ENCODE peak calls at places on chromosomes 1 and 21, in eight cellular contexts. One of them, this sample, is unnamed.

GRCh38 chr1:203629509-203630082 is 3.0 kb downstream of the ATP2B4 start:
- DNase-seq in GM23248: peak; percentile 81
- DNase-seq in fibroblast of lung: peak; percentile 49
- DNase-seq in neural progenitor cell: peak; percentile 80
- DNase-seq in GM12878: no peak
- DNase-seq in endothelial cell of umbilical vein: peak; percentile 64
- DNase-seq in K562: peak; percentile 74
- DNase-seq in keratinocyte: no peak
- DNase-seq in this sample: no peak

GRCh38 chr1:42950146-42950480 is 8.6 kb downstream of the SLC2A1 start:
- DNase-seq in GM23248: peak; percentile 56
- DNase-seq in fibroblast of lung: peak; percentile 95
- DNase-seq in neural progenitor cell: no peak
- DNase-seq in GM12878: no peak
- DNase-seq in endothelial cell of umbilical vein: no peak
- DNase-seq in K562: no peak
- DNase-seq in keratinocyte: no peak
- DNase-seq in this sample: no peak

GRCh38 chr21:43740497-43741156 is 21.7 kb downstream of the PDXK start:
- DNase-seq in GM23248: peak; percentile 53
- DNase-seq in fibroblast of lung: peak; percentile 68
- DNase-seq in neural progenitor cell: peak; percentile 73
- DNase-seq in GM12878: no peak
- DNase-seq in endothelial cell of umbilical vein: no peak
- DNase-seq in K562: no peak
- DNase-seq in keratinocyte: no peak
- DNase-seq in this sample: no peak

GRCh38 chr1:239995281-239995680 is 96.4 kb upstream of the FMN2 start:
- DNase-seq in GM23248: no peak
- DNase-seq in fibroblast of lung: no peak
- DNase-seq in neural progenitor cell: peak; percentile 25
- DNase-seq in GM12878: no peak
- DNase-seq in endothelial cell of umbilical vein: no peak
- DNase-seq in K562: no peak
- DNase-seq in keratinocyte: no peak
- DNase-seq in this sample: no peak

GRCh38 chr1:65423884-65424655 is 3.6 kb downstream of the LEPR start:
- DNase-seq in GM23248: peak; percentile 92
- DNase-seq in fibroblast of lung: peak; percentile 93
- DNase-seq in neural progenitor cell: no peak
- DNase-seq in GM12878: peak; percentile 40
- DNase-seq in endothelial cell of umbilical vein: peak; percentile 86
- DNase-seq in K562: peak; percentile 32
- DNase-seq in keratinocyte: peak; percentile 72
- DNase-seq in this sample: no peak

GRCh38 chr1:165144757-165145397 is 211.6 kb downstream of the LMX1A start:
- DNase-seq in GM23248: peak; percentile 69
- DNase-seq in fibroblast of lung: peak; percentile 25
- DNase-seq in neural progenitor cell: peak; percentile 76
- DNase-seq in GM12878: no peak
- DNase-seq in endothelial cell of umbilical vein: peak; percentile 49
- DNase-seq in K562: peak; percentile 56
- DNase-seq in keratinocyte: no peak
- DNase-seq in this sample: peak; percentile 81

GRCh38 chr1:98051065-98051675 is 130.3 kb upstream of the DPYD start:
- DNase-seq in GM23248: peak; percentile 80
- DNase-seq in fibroblast of lung: peak; percentile 70
- DNase-seq in neural progenitor cell: peak; percentile 82
- DNase-seq in GM12878: peak; percentile 21
- DNase-seq in endothelial cell of umbilical vein: peak; percentile 85
- DNase-seq in K562: peak; percentile 28
- DNase-seq in keratinocyte: peak; percentile 42
- DNase-seq in this sample: peak; percentile 73

GRCh38 chr1:218426343-218426657 is 81.2 kb downstream of the TGFB2 start:
- DNase-seq in GM23248: peak; percentile 54
- DNase-seq in fibroblast of lung: peak; percentile 67
- DNase-seq in neural progenitor cell: no peak
- DNase-seq in GM12878: no peak
- DNase-seq in endothelial cell of umbilical vein: no peak
- DNase-seq in K562: no peak
- DNase-seq in keratinocyte: no peak
- DNase-seq in this sample: no peak

GRCh38 chr1:101136739-101137138 is 100.1 kb upstream of the S1PR1 start:
- DNase-seq in GM23248: peak; percentile 43
- DNase-seq in fibroblast of lung: peak; percentile 51
- DNase-seq in neural progenitor cell: peak; percentile 26
- DNase-seq in GM12878: peak; percentile 68
- DNase-seq in endothelial cell of umbilical vein: peak; percentile 91
- DNase-seq in K562: no peak
- DNase-seq in keratinocyte: no peak
- DNase-seq in this sample: no peak

GRCh38 chr1:44723496-44724407 is 7.2 kb downstream of the RNU5D-1 start:
- DNase-seq in GM23248: no peak
- DNase-seq in fibroblast of lung: no peak
- DNase-seq in neural progenitor cell: no peak
- DNase-seq in GM12878: peak; percentile 66
- DNase-seq in endothelial cell of umbilical vein: no peak
- DNase-seq in K562: no peak
- DNase-seq in keratinocyte: no peak
- DNase-seq in this sample: no peak

GRCh38 chr1:8211620-8212442 is 106.1 kb upstream of the SLC45A1 start:
- DNase-seq in GM23248: peak; percentile 98
- DNase-seq in fibroblast of lung: peak; percentile 100
- DNase-seq in neural progenitor cell: no peak
- DNase-seq in GM12878: no peak
- DNase-seq in endothelial cell of umbilical vein: peak; percentile 92
- DNase-seq in K562: no peak
- DNase-seq in keratinocyte: peak; percentile 94
- DNase-seq in this sample: no peak

GRCh38 chr1:50023292-50024159 is at the start of gene AGBL4:
- DNase-seq in GM23248: peak; percentile 25
- DNase-seq in fibroblast of lung: peak; percentile 41
- DNase-seq in neural progenitor cell: no peak
- DNase-seq in GM12878: no peak
- DNase-seq in endothelial cell of umbilical vein: peak; percentile 5
- DNase-seq in K562: peak; percentile 66
- DNase-seq in keratinocyte: no peak
- DNase-seq in this sample: no peak

GRCh38 chr1:153563991-153564390 is 1.7 kb downstream of the S100A2 start:
- DNase-seq in GM23248: no peak
- DNase-seq in fibroblast of lung: no peak
- DNase-seq in neural progenitor cell: no peak
- DNase-seq in GM12878: no peak
- DNase-seq in endothelial cell of umbilical vein: no peak
- DNase-seq in K562: no peak
- DNase-seq in keratinocyte: no peak
- DNase-seq in this sample: no peak

GRCh38 chr21:45456014-45456835 is 51.3 kb downstream of the COL18A1 start:
- DNase-seq in GM23248: no peak
- DNase-seq in fibroblast of lung: no peak
- DNase-seq in neural progenitor cell: no peak
- DNase-seq in GM12878: no peak
- DNase-seq in endothelial cell of umbilical vein: no peak
- DNase-seq in K562: no peak
- DNase-seq in keratinocyte: no peak
- DNase-seq in this sample: no peak

GRCh38 chr1:178451529-178451928 is 45.2 kb downstream of the CLEC20A start:
- DNase-seq in GM23248: peak; percentile 40
- DNase-seq in fibroblast of lung: peak; percentile 74
- DNase-seq in neural progenitor cell: no peak
- DNase-seq in GM12878: no peak
- DNase-seq in endothelial cell of umbilical vein: no peak
- DNase-seq in K562: no peak
- DNase-seq in keratinocyte: no peak
- DNase-seq in this sample: no peak

GRCh38 chr21:45536301-45537081 is 5.7 kb downstream of the SLC19A1 start:
- DNase-seq in GM23248: no peak
- DNase-seq in fibroblast of lung: no peak
- DNase-seq in neural progenitor cell: peak; percentile 49
- DNase-seq in GM12878: no peak
- DNase-seq in endothelial cell of umbilical vein: no peak
- DNase-seq in K562: no peak
- DNase-seq in keratinocyte: no peak
- DNase-seq in this sample: no peak

DNA sequence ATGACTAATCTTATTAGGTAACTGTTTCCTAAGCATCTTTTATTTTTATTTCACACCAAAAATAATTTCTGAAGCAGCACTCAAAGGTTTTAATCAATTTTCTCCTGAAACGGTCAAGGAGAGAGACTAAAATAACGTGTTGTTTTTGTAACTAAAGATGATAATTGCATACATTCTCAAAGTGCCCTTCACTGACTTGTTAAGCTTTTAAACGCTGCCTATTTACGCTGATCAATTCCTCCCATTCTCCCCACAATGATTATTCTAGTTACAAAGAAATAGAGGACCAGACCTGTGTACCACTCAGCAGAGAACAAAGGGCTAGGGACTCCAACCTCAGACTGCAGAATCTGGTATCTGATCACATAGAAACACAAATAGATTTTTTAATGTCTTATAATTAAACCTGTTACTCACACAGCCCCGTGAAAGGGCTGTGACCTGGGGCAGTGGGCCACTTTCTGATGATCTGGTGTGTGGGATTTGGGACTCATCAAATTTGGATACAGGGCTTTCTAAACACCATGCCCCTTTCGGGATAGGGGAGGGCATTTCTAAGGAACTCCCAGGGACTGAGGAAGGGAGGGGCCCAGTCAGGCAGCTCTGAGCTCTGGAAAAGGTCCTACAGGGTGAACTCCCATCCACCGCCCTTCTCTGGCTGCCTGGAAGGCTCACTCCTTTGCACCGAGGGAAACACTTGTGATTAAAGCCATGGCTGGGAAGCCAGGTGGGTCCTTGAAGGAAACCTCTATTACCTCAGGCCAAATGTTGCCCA is 65.2 kb downstream of the BCAR3 start:
- DNase-seq in GM23248: peak; percentile 60
- DNase-seq in fibroblast of lung: peak; percentile 36
- DNase-seq in neural progenitor cell: peak; percentile 17
- DNase-seq in GM12878: no peak
- DNase-seq in endothelial cell of umbilical vein: no peak
- DNase-seq in K562: no peak
- DNase-seq in keratinocyte: no peak
- DNase-seq in this sample: no peak
- H3K9ac ChIP-seq in GM23248: peak overlapping the region; percentile 83
- H3K9ac ChIP-seq in fibroblast of lung: no peak overlapping the region
- H3K9ac ChIP-seq in neural progenitor cell: no peak overlapping the region
- H3K9ac ChIP-seq in GM12878: no peak overlapping the region
- H3K9ac ChIP-seq in endothelial cell of umbilical vein: peak overlapping the region; percentile 30
- H3K9ac ChIP-seq in K562: no peak overlapping the region
- H3K9ac ChIP-seq in keratinocyte: no peak overlapping the region
- H3K9ac ChIP-seq in this sample: no peak overlapping the region

GRCh38 chr1:29631836-29632420 is 395.6 kb downstream of the PTPRU start:
- DNase-seq in GM23248: no peak
- DNase-seq in fibroblast of lung: no peak
- DNase-seq in neural progenitor cell: no peak
- DNase-seq in GM12878: no peak
- DNase-seq in endothelial cell of umbilical vein: no peak
- DNase-seq in K562: no peak
- DNase-seq in keratinocyte: no peak
- DNase-seq in this sample: no peak

GRCh38 chr1:29631361-29631760 is 395.0 kb downstream of the PTPRU start:
- DNase-seq in GM23248: peak; percentile 32
- DNase-seq in fibroblast of lung: peak; percentile 62
- DNase-seq in neural progenitor cell: no peak
- DNase-seq in GM12878: no peak
- DNase-seq in endothelial cell of umbilical vein: no peak
- DNase-seq in K562: no peak
- DNase-seq in keratinocyte: no peak
- DNase-seq in this sample: no peak

GRCh38 chr1:29629814-29630516 is 393.6 kb downstream of the PTPRU start:
- DNase-seq in GM23248: no peak
- DNase-seq in fibroblast of lung: no peak
- DNase-seq in neural progenitor cell: no peak
- DNase-seq in GM12878: no peak
- DNase-seq in endothelial cell of umbilical vein: no peak
- DNase-seq in K562: no peak
- DNase-seq in keratinocyte: no peak
- DNase-seq in this sample: no peak

GRCh38 chr1:29629401-29629800 is 393.1 kb downstream of the PTPRU start:
- DNase-seq in GM23248: no peak
- DNase-seq in fibroblast of lung: no peak
- DNase-seq in neural progenitor cell: no peak
- DNase-seq in GM12878: no peak
- DNase-seq in endothelial cell of umbilical vein: no peak
- DNase-seq in K562: no peak
- DNase-seq in keratinocyte: no peak
- DNase-seq in this sample: no peak

GRCh38 chr1:29630756-29631155 is 394.4 kb downstream of the PTPRU start:
- DNase-seq in GM23248: no peak
- DNase-seq in fibroblast of lung: no peak
- DNase-seq in neural progenitor cell: no peak
- DNase-seq in GM12878: no peak
- DNase-seq in endothelial cell of umbilical vein: no peak
- DNase-seq in K562: no peak
- DNase-seq in keratinocyte: no peak
- DNase-seq in this sample: no peak
- TF ChIP-seq EZH2 in GM23248: no peak
- TF ChIP-seq EZH2 in fibroblast of lung: no peak
- TF ChIP-seq EZH2 in neural progenitor cell: no peak
- TF ChIP-seq EZH2 in GM12878: no peak
- TF ChIP-seq EZH2 in endothelial cell of umbilical vein: no peak
- TF ChIP-seq EZH2 in K562: no peak
- TF ChIP-seq EZH2 in keratinocyte: no peak
- TF ChIP-seq EZH2 in this sample: no peak

GRCh38 chr1:40661678-40662077 is 3.8 kb downstream of the RIMS3 start:
- DNase-seq in GM23248: no peak
- DNase-seq in fibroblast of lung: no peak
- DNase-seq in neural progenitor cell: no peak
- DNase-seq in GM12878: no peak
- DNase-seq in endothelial cell of umbilical vein: no peak
- DNase-seq in K562: no peak
- DNase-seq in keratinocyte: no peak
- DNase-seq in this sample: no peak
- H3K9ac ChIP-seq in GM23248: no peak overlapping the region
- H3K9ac ChIP-seq in fibroblast of lung: no peak overlapping the region
- H3K9ac ChIP-seq in neural progenitor cell: no peak overlapping the region
- H3K9ac ChIP-seq in GM12878: no peak overlapping the region
- H3K9ac ChIP-seq in endothelial cell of umbilical vein: no peak overlapping the region
- H3K9ac ChIP-seq in K562: no peak overlapping the region
- H3K9ac ChIP-seq in keratinocyte: no peak overlapping the region
- H3K9ac ChIP-seq in this sample: no peak overlapping the region

DNA sequence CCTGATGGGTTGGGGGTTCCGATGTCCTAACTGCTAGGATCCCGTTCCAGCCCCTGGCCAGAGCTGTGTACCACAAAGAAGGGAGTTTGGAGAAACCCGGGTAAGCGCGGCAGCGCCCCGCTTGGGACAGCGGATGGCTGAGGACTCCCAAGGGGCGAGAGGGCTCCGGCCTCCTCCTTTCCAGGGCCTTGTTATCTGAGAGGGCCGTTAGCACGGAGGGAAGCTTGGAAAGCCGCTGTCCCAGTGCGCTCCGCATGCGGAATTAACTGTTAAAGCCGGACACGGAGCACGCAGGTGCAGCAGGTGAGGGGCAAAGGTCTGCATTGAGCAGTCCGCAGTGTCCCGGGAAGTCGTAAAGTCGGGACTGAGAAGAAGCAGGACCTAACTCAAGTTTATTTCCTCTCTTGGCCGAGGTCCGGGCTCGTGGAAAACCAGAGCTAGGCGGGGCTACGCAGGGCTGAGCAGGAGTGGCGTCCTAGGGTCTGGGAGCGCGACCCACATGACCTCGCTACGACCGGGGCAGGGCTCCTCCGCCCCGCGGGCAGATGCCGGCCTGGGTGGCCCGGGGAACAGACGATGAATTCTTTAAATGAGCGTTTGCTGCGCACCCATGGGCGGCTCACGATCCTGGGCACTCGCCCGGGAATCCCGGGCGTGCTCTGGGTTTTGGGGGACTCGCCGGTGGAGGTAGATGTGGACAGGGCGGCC is 4.5 kb downstream of the LHX4 start:
- DNase-seq in GM23248: no peak
- DNase-seq in fibroblast of lung: no peak
- DNase-seq in neural progenitor cell: peak; percentile 87
- DNase-seq in GM12878: no peak
- DNase-seq in endothelial cell of umbilical vein: no peak
- DNase-seq in K562: no peak
- DNase-seq in keratinocyte: no peak
- DNase-seq in this sample: no peak
- TF ChIP-seq EZH2 in GM23248: no peak
- TF ChIP-seq EZH2 in fibroblast of lung: peak; percentile 91
- TF ChIP-seq EZH2 in neural progenitor cell: no peak
- TF ChIP-seq EZH2 in GM12878: no peak
- TF ChIP-seq EZH2 in endothelial cell of umbilical vein: peak; percentile 80
- TF ChIP-seq EZH2 in K562: no peak
- TF ChIP-seq EZH2 in keratinocyte: peak; percentile 94
- TF ChIP-seq EZH2 in this sample: no peak